ENCODE peak calls at places on chromosomes 5 and 9, in six cellular contexts. M is BE2C, B is AG09319, G is cardiac muscle cell, N is hepatocyte, I is MM.1S. T is an unnamed sample.

GRCh38 chr9:3468407-3469205 is 57.2 kb downstream of the RFX3 start:
- DNase-seq in M (no peak), B (peak), G (no peak), N (no peak), I (no peak), T (no peak)

GRCh38 chr5:143516249-143516648 is 112.8 kb upstream of the NR3C1 start:
- DNase-seq in M (no peak), B (no peak), G (no peak), N (no peak), I (peak), T (no peak)

GRCh38 chr5:104643320-104643719 is 1080.7 kb upstream of the NUDT12 start:
- DNase-seq in M (no peak), B (no peak), G (peak), N (peak), I (no peak), T (peak)

GRCh38 chr5:155616779-155617392 is 603.3 kb downstream of the KIF4B start:
- DNase-seq in M (peak), B (no peak), G (peak), N (peak), I (peak), T (peak)

GRCh38 chr9:98146101-98146991 is 27.3 kb upstream of the TRIM14 start:
- DNase-seq in M (peak), B (peak), G (peak), N (peak), I (peak), T (peak)

GRCh38 chr5:132734687-132735086 is 2.7 kb downstream of the KIF3A start:
- DNase-seq in M (no peak), B (no peak), G (no peak), N (no peak), I (no peak), T (no peak)

GRCh38 chr5:154444559-154445421 is 1.0 kb upstream of the SAP30L start:
- DNase-seq in M (peak), B (no peak), G (no peak), N (peak), I (peak), T (peak)

GRCh38 chr9:133640580-133641395 is 4.6 kb downstream of the DBH start:
- DNase-seq in M (no peak), B (no peak), G (no peak), N (no peak), I (no peak), T (no peak)

GRCh38 chr9:110886832-110887231 is 151.4 kb downstream of the LPAR1 start:
- DNase-seq in M (no peak), B (no peak), G (peak), N (no peak), I (no peak), T (peak)

GRCh38 chr9:109498195-109499060 is at the start of gene PTPN3:
- DNase-seq in M (no peak), B (no peak), G (no peak), N (peak), I (peak), T (peak)

GRCh38 chr5:175728885-175729828 is 71.3 kb downstream of the HRH2 start:
- DNase-seq in M (peak), B (no peak), G (peak), N (peak), I (no peak), T (no peak)

GRCh38 chr9:92545002-92545510 is 9.3 kb upstream of the ECM2 start:
- DNase-seq in M (no peak), B (no peak), G (no peak), N (no peak), I (no peak), T (no peak)

GRCh38 chr5:87076411-87076810 is 191.3 kb upstream of the RASA1 start:
- DNase-seq in M (no peak), B (no peak), G (no peak), N (no peak), I (no peak), T (no peak)

GRCh38 chr5:51652980-51653379 is 269.7 kb downstream of the ISL1 start:
- DNase-seq in M (no peak), B (no peak), G (no peak), N (no peak), I (no peak), T (peak)

GRCh38 chr5:159416438-159416837 is 86.2 kb upstream of the IL12B start:
- DNase-seq in M (no peak), B (no peak), G (no peak), N (no peak), I (no peak), T (no peak)

GRCh38 chr9:122948313-122948712 is 7.5 kb downstream of the RABGAP1 start:
- DNase-seq in M (no peak), B (no peak), G (no peak), N (no peak), I (no peak), T (no peak)

GRCh38 chr5:176542596-176543427 is 5.6 kb upstream of the RNF44 start:
- DNase-seq in M (peak), B (no peak), G (peak), N (peak), I (peak), T (peak)

GRCh38 chr5:73709536-73710129 is 83.6 kb downstream of the ARHGEF28 start:
- DNase-seq in M (no peak), B (no peak), G (no peak), N (no peak), I (no peak), T (peak)

DNA sequence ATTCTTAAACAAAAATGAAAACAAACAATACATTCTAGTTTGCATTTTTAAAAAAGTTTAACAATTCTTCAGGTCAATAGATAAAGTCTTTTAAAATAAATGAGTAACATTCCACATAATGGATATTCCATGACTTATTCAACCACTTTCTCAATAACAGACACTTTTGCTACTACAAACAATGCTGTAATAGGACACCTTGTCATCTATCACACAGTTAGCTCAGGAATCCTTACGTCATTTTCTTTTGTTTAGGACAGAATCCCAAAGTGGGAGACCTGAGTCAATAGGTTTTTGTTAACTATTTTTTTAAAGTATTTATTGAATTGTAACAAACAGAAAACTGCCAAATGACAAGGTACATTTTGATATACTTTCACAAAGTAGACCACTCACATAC is 72.5 kb downstream of the CEP120 start:
- DNase-seq in M (no peak), B (no peak), G (no peak), N (no peak), I (no peak), T (peak)
- TF ChIP-seq CTCF in M (no peak), B (no peak), G (no peak), N (no peak), I (no peak), T (no peak)

DNA sequence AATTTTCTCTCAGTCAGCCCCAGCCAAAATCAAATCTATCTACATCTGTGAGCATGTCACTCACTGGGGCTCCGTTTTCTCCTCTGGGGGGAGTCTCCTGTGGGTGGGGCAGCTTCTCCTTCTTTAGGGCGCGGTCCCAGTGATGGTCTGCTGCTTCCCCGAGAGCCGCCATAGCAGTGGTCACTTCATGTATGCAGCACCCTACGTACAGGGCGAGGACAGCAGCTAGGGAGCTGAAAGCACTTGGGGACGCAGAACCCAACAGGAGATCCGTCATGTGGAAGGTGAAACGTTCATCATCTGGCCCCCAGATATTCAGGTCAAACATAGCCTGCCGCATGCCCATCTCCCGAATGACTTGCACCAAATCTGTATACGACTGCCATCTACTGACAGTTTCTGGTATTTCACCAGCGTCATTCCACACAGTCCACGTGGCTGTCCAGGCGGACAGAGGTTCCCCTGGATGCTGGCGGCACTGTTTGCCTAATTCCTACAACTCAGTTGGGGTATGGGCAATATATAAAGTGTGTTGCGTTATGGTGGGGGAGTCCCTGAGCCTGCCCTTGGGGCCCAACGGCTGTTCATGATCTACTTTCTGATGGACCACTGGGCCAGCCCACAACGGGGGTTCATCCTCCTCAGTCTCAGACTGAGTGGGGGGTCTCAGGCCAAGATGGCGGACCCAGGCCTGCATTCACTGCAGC is 795.0 kb downstream of the EFNA5 start:
- DNase-seq in M (peak), B (no peak), G (peak), N (peak), I (peak), T (peak)
- TF ChIP-seq CTCF in M (peak), B (peak), G (peak), N (peak), I (peak), T (peak)

GRCh38 chr9:131954299-131954698 is 125.4 kb downstream of the MED27 start:
- DNase-seq in M (no peak), B (no peak), G (no peak), N (no peak), I (peak), T (peak)
- TF ChIP-seq CTCF in M (peak), B (peak), G (peak), N (peak), I (peak), T (peak)

GRCh38 chr5:7916171-7916804 is 47.3 kb downstream of the MTRR start:
- DNase-seq in M (no peak), B (peak), G (no peak), N (no peak), I (no peak), T (peak)
- TF ChIP-seq CTCF in M (no peak), B (no peak), G (no peak), N (no peak), I (no peak), T (no peak)

DNA sequence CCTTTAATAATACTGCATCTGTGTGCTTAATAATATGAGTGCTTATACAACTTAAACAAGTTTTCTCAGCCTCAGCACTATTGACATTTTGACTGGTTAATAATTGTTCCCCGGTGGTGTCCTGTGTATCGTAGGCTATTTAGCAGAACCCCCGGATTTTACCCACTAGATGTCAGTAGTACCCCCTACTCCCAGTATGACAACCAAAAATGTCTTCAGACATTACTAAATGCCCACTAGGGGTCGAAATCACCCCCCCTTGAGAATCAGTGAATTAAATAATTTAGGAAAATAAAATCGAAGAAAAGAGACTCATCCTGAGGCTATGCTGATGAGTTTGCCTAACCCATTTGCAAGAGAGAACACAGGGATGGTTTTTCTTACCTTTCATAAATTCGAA is 166.3 kb downstream of the ATP10B start:
- DNase-seq in M (no peak), B (no peak), G (no peak), N (peak), I (peak), T (peak)
- TF ChIP-seq CTCF in M (peak), B (no peak), G (no peak), N (peak), I (peak), T (peak)

DNA sequence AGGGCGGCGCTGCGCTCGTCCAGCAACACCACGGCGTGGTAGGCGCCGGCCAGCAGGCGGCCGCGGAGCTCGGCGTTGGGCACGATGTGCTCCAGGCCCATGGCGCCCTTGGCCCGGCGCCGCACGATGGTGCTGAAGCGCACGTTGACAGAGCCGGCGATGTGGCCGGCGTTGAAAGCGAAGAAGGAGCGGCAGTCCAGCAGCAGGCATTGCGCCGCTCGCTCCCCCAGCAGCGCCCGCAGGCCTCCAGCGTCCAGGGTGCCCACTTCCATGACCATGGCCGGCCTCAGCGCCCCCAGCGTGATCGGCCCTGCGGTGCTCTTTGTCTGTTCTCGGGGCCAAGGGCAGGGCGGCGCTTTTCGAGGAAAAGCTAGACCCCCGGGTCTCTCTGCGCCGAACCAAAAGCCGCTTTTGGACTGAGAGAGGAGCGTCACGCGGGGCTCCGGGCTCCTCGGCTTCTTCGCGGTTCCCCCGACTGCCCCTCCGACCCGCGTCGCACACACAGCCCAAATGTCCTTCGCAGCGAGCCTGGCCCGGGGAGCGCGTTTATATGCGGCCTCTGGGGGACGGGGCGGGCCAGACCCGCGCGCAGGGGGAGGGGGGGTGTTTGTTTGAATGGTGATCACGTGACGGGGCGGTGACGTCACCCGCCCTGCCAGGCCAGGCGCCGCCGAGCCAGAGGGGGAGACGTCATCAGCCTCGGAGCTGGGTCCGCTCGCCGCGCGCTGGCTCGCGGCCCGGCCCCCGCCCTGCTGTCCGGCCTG is at the start of gene DUSP1:
- DNase-seq in M (peak), B (peak), G (peak), N (peak), I (peak), T (peak)
- TF ChIP-seq CTCF in M (peak), B (peak), G (peak), N (peak), I (peak), T (peak)

DNA sequence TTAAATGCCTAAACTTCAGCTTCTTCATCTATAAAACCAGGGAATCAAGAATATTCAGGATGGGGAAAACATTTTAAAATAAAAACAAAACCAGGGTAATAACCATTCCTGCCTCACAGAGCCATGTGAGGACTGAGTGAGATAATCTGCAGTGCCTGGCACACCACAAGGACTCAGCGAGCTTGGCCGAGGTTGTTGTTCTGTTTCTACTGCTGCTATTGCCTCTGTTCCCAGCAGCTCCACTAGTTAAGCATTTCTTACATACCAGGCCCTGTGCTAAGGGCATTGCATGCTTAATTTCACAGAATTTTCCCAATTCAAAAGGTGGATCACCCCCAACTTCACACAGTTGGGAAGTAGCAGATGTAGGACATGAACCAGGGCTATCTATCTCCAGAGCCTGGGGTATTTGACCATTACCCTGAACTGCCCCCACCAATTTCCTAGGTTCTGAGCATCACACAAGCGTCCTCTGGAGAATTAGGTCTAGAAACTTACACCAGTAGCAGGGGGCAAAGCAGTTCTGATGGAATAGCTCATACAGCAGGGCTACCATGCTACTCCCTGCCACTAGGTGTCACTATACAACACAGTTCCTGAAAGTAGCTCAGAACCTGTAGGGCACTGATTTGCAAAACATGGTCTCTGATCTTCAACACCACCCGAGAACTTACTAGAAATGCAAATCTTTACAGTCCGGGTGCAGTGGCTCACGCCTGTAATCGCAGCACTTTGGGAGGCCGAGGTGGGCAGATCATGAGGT is 74.3 kb downstream of the LRSAM1 start:
- DNase-seq in M (no peak), B (no peak), G (peak), N (no peak), I (peak), T (no peak)
- TF ChIP-seq CTCF in M (peak), B (peak), G (peak), N (peak), I (peak), T (peak)